ENCODE peak calls at places on chromosomes 3 and 15, in nine cellular contexts. One of them, this sample, is unnamed.
A peak's percentile ranks its signal among the peaks of the same experiment; 100 is the strongest.

GRCh38 chr3:65597952-65598413 is 440.7 kb downstream of the MAGI1 start:
- DNase-seq in HepG2: no peak
- DNase-seq in uterus: no peak
- DNase-seq in AG10803: no peak
- DNase-seq in spleen: no peak
- DNase-seq in heart left ventricle: no peak
- DNase-seq in dorsolateral prefrontal cortex: no peak
- DNase-seq in WERI-Rb-1: peak; percentile 56
- DNase-seq in gastrocnemius medialis: no peak
- DNase-seq in this sample: no peak

GRCh38 chr3:63951492-63951891 is 39.3 kb upstream of the SCAANT1 start:
- DNase-seq in HepG2: no peak
- DNase-seq in uterus: no peak
- DNase-seq in AG10803: no peak
- DNase-seq in spleen: no peak
- DNase-seq in heart left ventricle: no peak
- DNase-seq in dorsolateral prefrontal cortex: no peak
- DNase-seq in WERI-Rb-1: no peak
- DNase-seq in gastrocnemius medialis: no peak
- DNase-seq in this sample: no peak

GRCh38 chr3:64327039-64327804 is 102.0 kb upstream of the PRICKLE2 start:
- DNase-seq in HepG2: no peak
- DNase-seq in uterus: peak; percentile 91
- DNase-seq in AG10803: peak; percentile 87
- DNase-seq in spleen: no peak
- DNase-seq in heart left ventricle: peak; percentile 74
- DNase-seq in dorsolateral prefrontal cortex: no peak
- DNase-seq in WERI-Rb-1: peak; percentile 64
- DNase-seq in gastrocnemius medialis: peak; percentile 43
- DNase-seq in this sample: peak; percentile 96

GRCh38 chr3:47405820-47406761 is 25.3 kb downstream of the PTPN23 start:
- DNase-seq in HepG2: no peak
- DNase-seq in uterus: no peak
- DNase-seq in AG10803: no peak
- DNase-seq in spleen: no peak
- DNase-seq in heart left ventricle: no peak
- DNase-seq in dorsolateral prefrontal cortex: no peak
- DNase-seq in WERI-Rb-1: no peak
- DNase-seq in gastrocnemius medialis: no peak
- DNase-seq in this sample: no peak

GRCh38 chr15:68820205-68820588 is 498 bp downstream of the ANP32A start:
- DNase-seq in HepG2: peak; percentile 21
- DNase-seq in uterus: peak; percentile 46
- DNase-seq in AG10803: no peak
- DNase-seq in spleen: peak; percentile 92
- DNase-seq in heart left ventricle: peak; percentile 54
- DNase-seq in dorsolateral prefrontal cortex: no peak
- DNase-seq in WERI-Rb-1: peak; percentile 39
- DNase-seq in gastrocnemius medialis: peak; percentile 23
- DNase-seq in this sample: no peak

GRCh38 chr15:70486451-70487379 is 276.6 kb downstream of the UACA start:
- DNase-seq in HepG2: no peak
- DNase-seq in uterus: no peak
- DNase-seq in AG10803: peak; percentile 92
- DNase-seq in spleen: peak; percentile 87
- DNase-seq in heart left ventricle: no peak
- DNase-seq in dorsolateral prefrontal cortex: no peak
- DNase-seq in WERI-Rb-1: no peak
- DNase-seq in gastrocnemius medialis: no peak
- DNase-seq in this sample: peak; percentile 94

GRCh38 chr3:108051005-108051404 is 39.8 kb downstream of the CD47 start:
- DNase-seq in HepG2: no peak
- DNase-seq in uterus: no peak
- DNase-seq in AG10803: no peak
- DNase-seq in spleen: no peak
- DNase-seq in heart left ventricle: no peak
- DNase-seq in dorsolateral prefrontal cortex: no peak
- DNase-seq in WERI-Rb-1: no peak
- DNase-seq in gastrocnemius medialis: no peak
- DNase-seq in this sample: no peak

GRCh38 chr3:100915706-100916105 is 77.5 kb downstream of the ABI3BP start:
- DNase-seq in HepG2: no peak
- DNase-seq in uterus: no peak
- DNase-seq in AG10803: no peak
- DNase-seq in spleen: no peak
- DNase-seq in heart left ventricle: no peak
- DNase-seq in dorsolateral prefrontal cortex: no peak
- DNase-seq in WERI-Rb-1: no peak
- DNase-seq in gastrocnemius medialis: no peak
- DNase-seq in this sample: no peak

GRCh38 chr3:32109256-32109655 is 2.8 kb downstream of the GPD1L start:
- DNase-seq in HepG2: no peak
- DNase-seq in uterus: peak; percentile 82
- DNase-seq in AG10803: peak; percentile 73
- DNase-seq in spleen: no peak
- DNase-seq in heart left ventricle: peak; percentile 84
- DNase-seq in dorsolateral prefrontal cortex: peak; percentile 42
- DNase-seq in WERI-Rb-1: no peak
- DNase-seq in gastrocnemius medialis: peak; percentile 93
- DNase-seq in this sample: peak; percentile 84

GRCh38 chr3:155944081-155944480 is 73.6 kb downstream of the GMPS start:
- DNase-seq in HepG2: no peak
- DNase-seq in uterus: no peak
- DNase-seq in AG10803: no peak
- DNase-seq in spleen: no peak
- DNase-seq in heart left ventricle: no peak
- DNase-seq in dorsolateral prefrontal cortex: no peak
- DNase-seq in WERI-Rb-1: no peak
- DNase-seq in gastrocnemius medialis: no peak
- DNase-seq in this sample: no peak

GRCh38 chr15:44593042-44593736 is 56.2 kb downstream of the EIF3J start:
- DNase-seq in HepG2: no peak
- DNase-seq in uterus: no peak
- DNase-seq in AG10803: no peak
- DNase-seq in spleen: no peak
- DNase-seq in heart left ventricle: no peak
- DNase-seq in dorsolateral prefrontal cortex: no peak
- DNase-seq in WERI-Rb-1: no peak
- DNase-seq in gastrocnemius medialis: no peak
- DNase-seq in this sample: peak; percentile 19
- TF ChIP-seq CTCF in HepG2: peak; percentile 22
- TF ChIP-seq CTCF in uterus: no peak
- TF ChIP-seq CTCF in AG10803: peak; percentile 47
- TF ChIP-seq CTCF in spleen: peak; percentile 50
- TF ChIP-seq CTCF in heart left ventricle: peak; percentile 48
- TF ChIP-seq CTCF in dorsolateral prefrontal cortex: peak; percentile 54
- TF ChIP-seq CTCF in WERI-Rb-1: no peak
- TF ChIP-seq CTCF in gastrocnemius medialis: peak; percentile 14
- TF ChIP-seq CTCF in this sample: peak; percentile 51

DNA sequence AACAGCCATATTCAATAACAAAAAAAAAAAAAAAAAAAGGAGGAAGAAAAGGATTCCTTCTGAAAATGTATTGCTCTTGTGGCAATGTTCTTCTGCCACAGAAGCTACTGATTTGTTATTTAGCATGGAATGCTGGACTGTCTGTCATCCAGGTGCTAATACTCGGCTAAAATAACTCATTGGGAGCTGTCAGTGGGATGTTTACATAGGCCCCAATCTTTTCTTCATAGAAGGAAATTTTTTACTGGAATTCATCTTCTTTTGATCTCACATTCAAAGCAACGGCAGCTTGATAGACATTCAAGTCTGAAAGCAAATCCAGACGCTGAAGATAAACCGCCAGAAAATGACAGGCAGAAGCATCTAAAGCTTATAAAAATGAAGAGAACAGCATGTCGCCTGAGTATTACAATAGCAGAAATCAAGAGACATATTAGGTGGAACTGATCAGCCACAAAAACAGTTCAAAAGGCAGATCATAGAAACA is 452.1 kb downstream of the FOXP1 start:
- DNase-seq in HepG2: no peak
- DNase-seq in uterus: no peak
- DNase-seq in AG10803: no peak
- DNase-seq in spleen: no peak
- DNase-seq in heart left ventricle: no peak
- DNase-seq in dorsolateral prefrontal cortex: no peak
- DNase-seq in WERI-Rb-1: no peak
- DNase-seq in gastrocnemius medialis: no peak
- DNase-seq in this sample: no peak
- H3K4me3 ChIP-seq in HepG2: no peak overlapping the region
- H3K4me3 ChIP-seq in uterus: no peak overlapping the region
- H3K4me3 ChIP-seq in AG10803: no peak overlapping the region
- H3K4me3 ChIP-seq in spleen: no peak overlapping the region
- H3K4me3 ChIP-seq in heart left ventricle: peak overlapping the region; percentile 58
- H3K4me3 ChIP-seq in dorsolateral prefrontal cortex: no peak overlapping the region
- H3K4me3 ChIP-seq in WERI-Rb-1: no peak overlapping the region
- H3K4me3 ChIP-seq in gastrocnemius medialis: peak overlapping the region; percentile 57
- H3K4me3 ChIP-seq in this sample: no peak overlapping the region

DNA sequence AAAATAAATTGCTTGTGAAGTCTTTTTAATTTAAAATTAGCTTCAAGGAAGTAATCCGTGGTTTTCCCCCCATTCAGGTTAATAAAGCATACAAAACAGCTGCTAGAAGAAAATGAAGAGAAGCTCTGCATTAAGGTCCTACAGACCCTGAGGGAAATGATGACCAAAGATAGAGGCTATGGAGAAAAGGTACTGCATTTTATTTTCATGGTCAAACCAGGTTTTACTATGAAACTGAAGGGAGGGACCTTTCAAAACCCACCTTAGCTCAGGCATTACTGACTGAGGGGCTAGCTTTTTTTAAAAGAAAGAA is 218.5 kb downstream of the ITPR1 start:
- DNase-seq in HepG2: no peak
- DNase-seq in uterus: no peak
- DNase-seq in AG10803: no peak
- DNase-seq in spleen: no peak
- DNase-seq in heart left ventricle: no peak
- DNase-seq in dorsolateral prefrontal cortex: no peak
- DNase-seq in WERI-Rb-1: no peak
- DNase-seq in gastrocnemius medialis: no peak
- DNase-seq in this sample: no peak
- TF ChIP-seq CTCF in HepG2: no peak
- TF ChIP-seq CTCF in uterus: no peak
- TF ChIP-seq CTCF in AG10803: no peak
- TF ChIP-seq CTCF in spleen: no peak
- TF ChIP-seq CTCF in heart left ventricle: no peak
- TF ChIP-seq CTCF in dorsolateral prefrontal cortex: peak; percentile 10
- TF ChIP-seq CTCF in WERI-Rb-1: no peak
- TF ChIP-seq CTCF in gastrocnemius medialis: no peak
- TF ChIP-seq CTCF in this sample: no peak

GRCh38 chr3:79765854-79766253 is 1.9 kb downstream of the ROBO1 start:
- DNase-seq in HepG2: no peak
- DNase-seq in uterus: no peak
- DNase-seq in AG10803: no peak
- DNase-seq in spleen: no peak
- DNase-seq in heart left ventricle: no peak
- DNase-seq in dorsolateral prefrontal cortex: no peak
- DNase-seq in WERI-Rb-1: no peak
- DNase-seq in gastrocnemius medialis: no peak
- DNase-seq in this sample: no peak

GRCh38 chr3:79769234-79769633 is 1.4 kb upstream of the ROBO1 start:
- DNase-seq in HepG2: no peak
- DNase-seq in uterus: no peak
- DNase-seq in AG10803: no peak
- DNase-seq in spleen: no peak
- DNase-seq in heart left ventricle: no peak
- DNase-seq in dorsolateral prefrontal cortex: no peak
- DNase-seq in WERI-Rb-1: no peak
- DNase-seq in gastrocnemius medialis: no peak
- DNase-seq in this sample: no peak

GRCh38 chr3:79767953-79768282 is at the start of gene ROBO1:
- DNase-seq in HepG2: no peak
- DNase-seq in uterus: no peak
- DNase-seq in AG10803: no peak
- DNase-seq in spleen: no peak
- DNase-seq in heart left ventricle: no peak
- DNase-seq in dorsolateral prefrontal cortex: no peak
- DNase-seq in WERI-Rb-1: no peak
- DNase-seq in gastrocnemius medialis: no peak
- DNase-seq in this sample: no peak

GRCh38 chr3:79767194-79767952 is 425 bp downstream of the ROBO1 start:
- DNase-seq in HepG2: no peak
- DNase-seq in uterus: no peak
- DNase-seq in AG10803: no peak
- DNase-seq in spleen: no peak
- DNase-seq in heart left ventricle: no peak
- DNase-seq in dorsolateral prefrontal cortex: no peak
- DNase-seq in WERI-Rb-1: no peak
- DNase-seq in gastrocnemius medialis: no peak
- DNase-seq in this sample: no peak

DNA sequence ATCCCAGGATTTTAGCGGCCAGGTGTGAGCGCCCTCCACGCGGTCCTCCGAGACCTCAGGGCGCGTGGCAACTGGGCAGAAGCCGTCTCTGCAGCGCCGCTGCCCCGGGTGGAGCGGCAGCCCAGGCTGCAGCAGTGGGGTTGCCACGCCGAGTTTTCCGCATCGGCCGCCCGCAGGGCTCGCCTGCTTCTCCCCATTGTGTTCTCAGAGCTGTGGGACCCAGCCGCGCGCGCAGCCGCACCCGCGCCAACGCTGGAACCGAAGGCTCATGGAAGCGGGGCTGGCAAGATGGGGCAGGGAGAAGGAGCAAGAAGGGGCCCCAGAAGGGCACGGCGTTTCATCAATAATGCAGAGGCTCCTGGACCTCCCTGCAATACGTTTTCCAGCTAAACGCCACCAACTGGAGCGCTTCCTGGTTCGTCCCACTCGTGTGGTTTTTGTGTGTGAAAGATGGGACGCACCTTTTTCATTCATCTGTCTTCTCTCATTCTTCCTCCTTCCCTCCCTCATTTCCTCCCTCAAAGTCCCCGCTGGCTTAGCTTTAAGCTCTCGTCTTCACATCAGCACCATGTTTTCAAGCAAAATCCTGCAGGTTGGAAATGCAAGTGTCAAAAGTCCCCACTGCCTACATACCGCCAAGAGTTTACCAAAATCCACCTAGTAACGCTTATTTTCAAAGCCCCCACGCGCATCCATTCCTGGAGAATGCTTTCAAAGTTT is 1.2 kb downstream of the ROBO1 start:
- DNase-seq in HepG2: no peak
- DNase-seq in uterus: no peak
- DNase-seq in AG10803: no peak
- DNase-seq in spleen: no peak
- DNase-seq in heart left ventricle: no peak
- DNase-seq in dorsolateral prefrontal cortex: no peak
- DNase-seq in WERI-Rb-1: no peak
- DNase-seq in gastrocnemius medialis: no peak
- DNase-seq in this sample: no peak
- H3K4me3 ChIP-seq in HepG2: no peak overlapping the region
- H3K4me3 ChIP-seq in uterus: no peak overlapping the region
- H3K4me3 ChIP-seq in AG10803: no peak overlapping the region
- H3K4me3 ChIP-seq in spleen: peak overlapping the region; percentile 5
- H3K4me3 ChIP-seq in heart left ventricle: peak overlapping the region; percentile 24
- H3K4me3 ChIP-seq in dorsolateral prefrontal cortex: peak overlapping the region; percentile 41
- H3K4me3 ChIP-seq in WERI-Rb-1: no peak overlapping the region
- H3K4me3 ChIP-seq in gastrocnemius medialis: no peak overlapping the region
- H3K4me3 ChIP-seq in this sample: no peak overlapping the region

DNA sequence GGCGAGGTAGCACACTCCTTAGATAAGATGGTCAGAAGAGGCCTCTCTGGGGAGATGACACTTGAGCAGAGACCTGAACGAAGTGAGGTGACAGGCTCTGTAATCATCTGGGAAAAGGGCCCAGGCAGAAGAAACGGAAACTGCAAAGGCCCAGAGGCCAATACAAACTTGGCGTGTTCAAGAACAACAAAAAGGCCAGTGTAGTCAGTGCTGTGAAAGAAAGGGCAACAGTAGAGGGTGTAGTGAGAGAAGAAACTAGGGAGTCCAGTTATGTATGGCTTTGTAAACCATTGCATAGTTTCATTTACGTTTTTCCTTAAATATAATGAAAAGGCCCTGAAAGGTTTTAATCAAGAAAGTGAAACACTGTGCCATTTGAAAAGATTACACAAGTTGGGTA is 31.8 kb downstream of the PLD1 start:
- DNase-seq in HepG2: no peak
- DNase-seq in uterus: no peak
- DNase-seq in AG10803: no peak
- DNase-seq in spleen: no peak
- DNase-seq in heart left ventricle: no peak
- DNase-seq in dorsolateral prefrontal cortex: no peak
- DNase-seq in WERI-Rb-1: no peak
- DNase-seq in gastrocnemius medialis: no peak
- DNase-seq in this sample: no peak
- TF ChIP-seq CTCF in HepG2: no peak
- TF ChIP-seq CTCF in uterus: no peak
- TF ChIP-seq CTCF in AG10803: no peak
- TF ChIP-seq CTCF in spleen: no peak
- TF ChIP-seq CTCF in heart left ventricle: no peak
- TF ChIP-seq CTCF in dorsolateral prefrontal cortex: peak; percentile 38
- TF ChIP-seq CTCF in WERI-Rb-1: no peak
- TF ChIP-seq CTCF in gastrocnemius medialis: no peak
- TF ChIP-seq CTCF in this sample: no peak

This sample was measured in fibroblast of the aortic adventitia.